ENCODE peak calls at places on chromosome X, in eight cellular contexts. One of them, this sample, is unnamed.

GRCh38 chrX:17377047-17377692 is 2.2 kb downstream of the NHS start:
- DNase-seq in MCF 10A: peak
- DNase-seq in esophagus muscularis mucosa: no peak
- DNase-seq in naive B cell: no peak
- DNase-seq in T1000: peak
- DNase-seq in D341Med: peak
- DNase-seq in endothelial cell: peak
- DNase-seq in hepatocyte: peak
- DNase-seq in this sample: peak

GRCh38 chrX:46152756-46153155 is 392.5 kb downstream of the ZNF674 start:
- DNase-seq in D341Med: peak
- DNase-seq in hepatocyte: no peak
- DNase-seq in MCF 10A: no peak
- DNase-seq in T1000: no peak
- DNase-seq in naive B cell: no peak
- DNase-seq in endothelial cell: no peak
- DNase-seq in esophagus muscularis mucosa: no peak
- DNase-seq in this sample: no peak

GRCh38 chrX:145190801-145191389 is 56.4 kb upstream of the SPANXN1 start:
- DNase-seq in T1000: no peak
- DNase-seq in hepatocyte: peak
- DNase-seq in D341Med: no peak
- DNase-seq in endothelial cell: no peak
- DNase-seq in naive B cell: no peak
- DNase-seq in esophagus muscularis mucosa: no peak
- DNase-seq in MCF 10A: peak
- DNase-seq in this sample: no peak

GRCh38 chrX:149962859-149963757 is 24.8 kb upstream of the EOLA2 start:
- DNase-seq in MCF 10A: peak
- DNase-seq in hepatocyte: peak
- DNase-seq in endothelial cell: peak
- DNase-seq in naive B cell: no peak
- DNase-seq in T1000: peak
- DNase-seq in D341Med: peak
- DNase-seq in esophagus muscularis mucosa: no peak
- DNase-seq in this sample: peak

GRCh38 chrX:7904557-7904956 is 22.7 kb downstream of the PNPLA4 start:
- DNase-seq in D341Med: no peak
- DNase-seq in T1000: no peak
- DNase-seq in naive B cell: no peak
- DNase-seq in esophagus muscularis mucosa: no peak
- DNase-seq in endothelial cell: no peak
- DNase-seq in hepatocyte: no peak
- DNase-seq in MCF 10A: peak
- DNase-seq in this sample: no peak

GRCh38 chrX:56794831-56795230 is 65.8 kb downstream of the NBDY start:
- DNase-seq in MCF 10A: no peak
- DNase-seq in T1000: no peak
- DNase-seq in naive B cell: no peak
- DNase-seq in hepatocyte: no peak
- DNase-seq in D341Med: no peak
- DNase-seq in esophagus muscularis mucosa: peak
- DNase-seq in endothelial cell: no peak
- DNase-seq in this sample: no peak

GRCh38 chrX:17417411-17417810 is 42.4 kb downstream of the NHS start:
- DNase-seq in D341Med: no peak
- DNase-seq in esophagus muscularis mucosa: no peak
- DNase-seq in T1000: no peak
- DNase-seq in hepatocyte: no peak
- DNase-seq in endothelial cell: no peak
- DNase-seq in MCF 10A: no peak
- DNase-seq in naive B cell: no peak
- DNase-seq in this sample: no peak

GRCh38 chrX:153685751-153686676 is 1.7 kb upstream of the SLC6A8 start:
- DNase-seq in D341Med: no peak
- DNase-seq in hepatocyte: no peak
- DNase-seq in endothelial cell: no peak
- DNase-seq in T1000: no peak
- DNase-seq in naive B cell: no peak
- DNase-seq in esophagus muscularis mucosa: no peak
- DNase-seq in MCF 10A: no peak
- DNase-seq in this sample: no peak

GRCh38 chrX:34716322-34716721 is 59.2 kb upstream of the TMEM47 start:
- DNase-seq in T1000: no peak
- DNase-seq in esophagus muscularis mucosa: no peak
- DNase-seq in hepatocyte: no peak
- DNase-seq in naive B cell: no peak
- DNase-seq in endothelial cell: no peak
- DNase-seq in MCF 10A: peak
- DNase-seq in D341Med: no peak
- DNase-seq in this sample: no peak

GRCh38 chrX:57817302-57817701 is 93.0 kb downstream of the ZXDA start:
- DNase-seq in D341Med: no peak
- DNase-seq in endothelial cell: no peak
- DNase-seq in hepatocyte: no peak
- DNase-seq in esophagus muscularis mucosa: no peak
- DNase-seq in naive B cell: no peak
- DNase-seq in MCF 10A: peak
- DNase-seq in T1000: no peak
- DNase-seq in this sample: no peak

GRCh38 chrX:151178746-151179145 is 2.4 kb downstream of the GPR50 start:
- DNase-seq in T1000: no peak
- DNase-seq in D341Med: no peak
- DNase-seq in MCF 10A: no peak
- DNase-seq in hepatocyte: no peak
- DNase-seq in esophagus muscularis mucosa: no peak
- DNase-seq in naive B cell: no peak
- DNase-seq in endothelial cell: no peak
- DNase-seq in this sample: no peak

GRCh38 chrX:150897371-150898319 is 823 bp downstream of the CD99L2 start:
- DNase-seq in endothelial cell: peak
- DNase-seq in hepatocyte: peak
- DNase-seq in MCF 10A: peak
- DNase-seq in T1000: no peak
- DNase-seq in esophagus muscularis mucosa: no peak
- DNase-seq in D341Med: peak
- DNase-seq in naive B cell: peak
- DNase-seq in this sample: peak

GRCh38 chrX:67555578-67556203 is 11.9 kb downstream of the AR start:
- DNase-seq in naive B cell: no peak
- DNase-seq in endothelial cell: peak
- DNase-seq in hepatocyte: peak
- DNase-seq in T1000: peak
- DNase-seq in D341Med: no peak
- DNase-seq in esophagus muscularis mucosa: no peak
- DNase-seq in MCF 10A: peak
- DNase-seq in this sample: peak

GRCh38 chrX:152601848-152602616 is 35.7 kb upstream of the GABRQ start:
- DNase-seq in naive B cell: no peak
- DNase-seq in T1000: no peak
- DNase-seq in endothelial cell: peak
- DNase-seq in esophagus muscularis mucosa: no peak
- DNase-seq in D341Med: peak
- DNase-seq in MCF 10A: peak
- DNase-seq in hepatocyte: no peak
- DNase-seq in this sample: peak

GRCh38 chrX:20217906-20218305 is 48.8 kb downstream of the RPS6KA3 start:
- DNase-seq in naive B cell: no peak
- DNase-seq in esophagus muscularis mucosa: no peak
- DNase-seq in T1000: no peak
- DNase-seq in endothelial cell: no peak
- DNase-seq in D341Med: no peak
- DNase-seq in MCF 10A: no peak
- DNase-seq in hepatocyte: no peak
- DNase-seq in this sample: no peak

GRCh38 chrX:48896611-48897011 is 957 bp downstream of the TIMM17B start:
- DNase-seq in D341Med: no peak
- DNase-seq in esophagus muscularis mucosa: no peak
- DNase-seq in MCF 10A: no peak
- DNase-seq in naive B cell: no peak
- DNase-seq in hepatocyte: no peak
- DNase-seq in endothelial cell: no peak
- DNase-seq in T1000: no peak
- DNase-seq in this sample: no peak

GRCh38 chrX:27731962-27732361 is 75.8 kb upstream of the MAGEB10 start:
- DNase-seq in D341Med: no peak
- DNase-seq in hepatocyte: no peak
- DNase-seq in endothelial cell: no peak
- DNase-seq in esophagus muscularis mucosa: no peak
- DNase-seq in T1000: no peak
- DNase-seq in naive B cell: no peak
- DNase-seq in MCF 10A: no peak
- DNase-seq in this sample: no peak

GRCh38 chrX:27057883-27058282 is 405.3 kb downstream of the PPP4R3C start:
- DNase-seq in D341Med: no peak
- DNase-seq in endothelial cell: no peak
- DNase-seq in T1000: no peak
- DNase-seq in MCF 10A: no peak
- DNase-seq in naive B cell: no peak
- DNase-seq in hepatocyte: no peak
- DNase-seq in esophagus muscularis mucosa: no peak
- DNase-seq in this sample: no peak

GRCh38 chrX:131704136-131704695 is 160.3 kb downstream of the OR13H1 start:
- DNase-seq in T1000: no peak
- DNase-seq in D341Med: no peak
- DNase-seq in hepatocyte: no peak
- DNase-seq in esophagus muscularis mucosa: no peak
- DNase-seq in naive B cell: peak
- DNase-seq in MCF 10A: peak
- DNase-seq in endothelial cell: no peak
- DNase-seq in this sample: no peak

GRCh38 chrX:106566362-106566761 is 45.4 kb upstream of the RADX start:
- DNase-seq in MCF 10A: no peak
- DNase-seq in endothelial cell: no peak
- DNase-seq in T1000: no peak
- DNase-seq in hepatocyte: no peak
- DNase-seq in esophagus muscularis mucosa: no peak
- DNase-seq in D341Med: no peak
- DNase-seq in naive B cell: no peak
- DNase-seq in this sample: no peak

GRCh38 chrX:68500105-68500504 is 1.3 kb downstream of the YIPF6 start:
- DNase-seq in hepatocyte: no peak
- DNase-seq in endothelial cell: no peak
- DNase-seq in T1000: no peak
- DNase-seq in esophagus muscularis mucosa: no peak
- DNase-seq in D341Med: no peak
- DNase-seq in MCF 10A: no peak
- DNase-seq in naive B cell: no peak
- DNase-seq in this sample: no peak

GRCh38 chrX:70001708-70002341 is 47.9 kb downstream of the AWAT2 start:
- DNase-seq in D341Med: no peak
- DNase-seq in MCF 10A: no peak
- DNase-seq in endothelial cell: no peak
- DNase-seq in hepatocyte: no peak
- DNase-seq in esophagus muscularis mucosa: no peak
- DNase-seq in T1000: no peak
- DNase-seq in naive B cell: no peak
- DNase-seq in this sample: no peak

GRCh38 chrX:15298201-15298600 is 17.2 kb downstream of the ASB11 start:
- DNase-seq in esophagus muscularis mucosa: no peak
- DNase-seq in hepatocyte: no peak
- DNase-seq in T1000: no peak
- DNase-seq in naive B cell: no peak
- DNase-seq in D341Med: no peak
- DNase-seq in MCF 10A: no peak
- DNase-seq in endothelial cell: no peak
- DNase-seq in this sample: no peak

GRCh38 chrX:135977611-135978010 is 3.8 kb upstream of the MMGT1 start:
- DNase-seq in hepatocyte: no peak
- DNase-seq in T1000: no peak
- DNase-seq in endothelial cell: no peak
- DNase-seq in naive B cell: no peak
- DNase-seq in MCF 10A: no peak
- DNase-seq in D341Med: no peak
- DNase-seq in esophagus muscularis mucosa: no peak
- DNase-seq in this sample: no peak

GRCh38 chrX:66408507-66408906 is 230.4 kb downstream of the EDA2R start:
- DNase-seq in endothelial cell: no peak
- DNase-seq in esophagus muscularis mucosa: no peak
- DNase-seq in MCF 10A: peak
- DNase-seq in hepatocyte: no peak
- DNase-seq in T1000: no peak
- DNase-seq in D341Med: no peak
- DNase-seq in naive B cell: no peak
- DNase-seq in this sample: no peak

GRCh38 chrX:37926700-37927099 is 79.3 kb upstream of the DYNLT3 start:
- DNase-seq in MCF 10A: peak
- DNase-seq in naive B cell: no peak
- DNase-seq in esophagus muscularis mucosa: no peak
- DNase-seq in hepatocyte: peak
- DNase-seq in D341Med: peak
- DNase-seq in T1000: no peak
- DNase-seq in endothelial cell: no peak
- DNase-seq in this sample: no peak

GRCh38 chrX:138756234-138756633 is 44.7 kb upstream of the FGF13 start:
- DNase-seq in naive B cell: no peak
- DNase-seq in MCF 10A: peak
- DNase-seq in endothelial cell: peak
- DNase-seq in T1000: no peak
- DNase-seq in hepatocyte: peak
- DNase-seq in D341Med: no peak
- DNase-seq in esophagus muscularis mucosa: no peak
- DNase-seq in this sample: no peak

GRCh38 chrX:83469551-83469950 is 38.5 kb upstream of the POU3F4 start:
- DNase-seq in endothelial cell: peak
- DNase-seq in esophagus muscularis mucosa: no peak
- DNase-seq in D341Med: peak
- DNase-seq in naive B cell: no peak
- DNase-seq in MCF 10A: peak
- DNase-seq in hepatocyte: peak
- DNase-seq in T1000: no peak
- DNase-seq in this sample: peak

GRCh38 chrX:46579250-46579649 is 5.7 kb downstream of the CHST7 start:
- DNase-seq in naive B cell: no peak
- DNase-seq in hepatocyte: no peak
- DNase-seq in MCF 10A: no peak
- DNase-seq in endothelial cell: no peak
- DNase-seq in T1000: no peak
- DNase-seq in D341Med: no peak
- DNase-seq in esophagus muscularis mucosa: no peak
- DNase-seq in this sample: no peak

GRCh38 chrX:112820364-112821308 is 20.0 kb downstream of the AMOT start:
- DNase-seq in D341Med: no peak
- DNase-seq in T1000: no peak
- DNase-seq in naive B cell: no peak
- DNase-seq in esophagus muscularis mucosa: no peak
- DNase-seq in hepatocyte: peak
- DNase-seq in MCF 10A: no peak
- DNase-seq in endothelial cell: no peak
- DNase-seq in this sample: no peak

GRCh38 chrX:20477836-20478532 is 211.3 kb upstream of the RPS6KA3 start:
- DNase-seq in naive B cell: no peak
- DNase-seq in MCF 10A: no peak
- DNase-seq in T1000: no peak
- DNase-seq in esophagus muscularis mucosa: no peak
- DNase-seq in D341Med: no peak
- DNase-seq in endothelial cell: no peak
- DNase-seq in hepatocyte: no peak
- DNase-seq in this sample: no peak

GRCh38 chrX:15566244-15566643 is 34.5 kb downstream of the ACE2 start:
- DNase-seq in hepatocyte: no peak
- DNase-seq in esophagus muscularis mucosa: no peak
- DNase-seq in endothelial cell: no peak
- DNase-seq in D341Med: no peak
- DNase-seq in naive B cell: no peak
- DNase-seq in T1000: no peak
- DNase-seq in MCF 10A: peak
- DNase-seq in this sample: no peak

GRCh38 chrX:134294548-134294947 is 57.6 kb downstream of the CCDC160 start:
- DNase-seq in T1000: no peak
- DNase-seq in naive B cell: no peak
- DNase-seq in MCF 10A: peak
- DNase-seq in endothelial cell: no peak
- DNase-seq in D341Med: no peak
- DNase-seq in esophagus muscularis mucosa: no peak
- DNase-seq in hepatocyte: no peak
- DNase-seq in this sample: no peak

GRCh38 chrX:32673193-32673592 is 538.2 kb downstream of the DMD start:
- DNase-seq in T1000: no peak
- DNase-seq in endothelial cell: no peak
- DNase-seq in MCF 10A: peak
- DNase-seq in esophagus muscularis mucosa: no peak
- DNase-seq in naive B cell: no peak
- DNase-seq in D341Med: no peak
- DNase-seq in hepatocyte: peak
- DNase-seq in this sample: no peak